ENCODE peak calls at places on chromosomes 4 and X, in six cellular contexts. W is IMR-90, U is trophoblast cell, S is mesenchymal stem cell, Q is H9, P is H1. T is an unnamed sample.

GRCh38 chr4:163492951-163493504 is 1.5 kb upstream of the TMA16 start:
- DNase-seq in S (no peak), W (no peak), U (no peak), Q (no peak), P (no peak), T (no peak)

GRCh38 chr4:88630756-88631155 is 38.5 kb downstream of the HERC3 start:
- DNase-seq in S (peak; percentile 64), Q (no peak), W (peak; percentile 80), U (peak; percentile 61), P (no peak), T (no peak)

GRCh38 chrX:67523932-67524331 is 19.9 kb upstream of the AR start:
- DNase-seq in U (no peak), S (no peak), P (no peak), Q (no peak), W (no peak), T (no peak)

GRCh38 chr4:109302366-109303140 is at the start of gene COL25A1:
- DNase-seq in U (peak; percentile 2), Q (peak; percentile 97), W (peak; percentile 16), S (peak; percentile 88), P (peak; percentile 88), T (peak; percentile 89)

GRCh38 chr4:45033676-45034410 is 307.5 kb upstream of the GNPDA2 start:
- DNase-seq in P (no peak), U (no peak), Q (peak; percentile 27), W (no peak), S (no peak), T (no peak)

GRCh38 chr4:125434136-125434535 is 119.4 kb downstream of the FAT4 start:
- DNase-seq in P (no peak), Q (no peak), U (peak; percentile 1), S (peak; percentile 5), W (peak; percentile 8), T (no peak)

GRCh38 chr4:2647403-2648158 is 108.6 kb downstream of the TNIP2 start:
- DNase-seq in P (no peak), U (no peak), Q (no peak), W (no peak), S (no peak), T (no peak)

GRCh38 chr4:19583827-19584569 is 667.7 kb upstream of the SLIT2 start:
- DNase-seq in P (no peak), U (peak; percentile 3), S (no peak), W (no peak), Q (no peak), T (no peak)

GRCh38 chrX:72351606-72352338 is 46.1 kb upstream of the CITED1 start:
- DNase-seq in S (no peak), P (no peak), Q (no peak), W (no peak), U (no peak), T (no peak)

GRCh38 chr4:156723951-156724668 is 247.5 kb downstream of the PDGFC start:
- DNase-seq in P (no peak), Q (no peak), U (no peak), W (no peak), S (no peak), T (no peak)

GRCh38 chr4:153222790-153223417 is 18.7 kb downstream of the TRIM2 start:
- DNase-seq in U (peak; percentile 58), Q (peak; percentile 56), P (no peak), S (peak; percentile 70), W (peak; percentile 41), T (no peak)

GRCh38 chr4:118280501-118281218 is 72.1 kb downstream of the PRSS12 start:
- DNase-seq in P (no peak), Q (peak; percentile 54), U (peak; percentile 70), W (peak; percentile 85), S (peak; percentile 73), T (peak; percentile 40)

GRCh38 chr4:5932021-5932553 is 39.2 kb upstream of the CRMP1 start:
- DNase-seq in S (no peak), Q (no peak), U (no peak), P (no peak), W (no peak), T (no peak)

GRCh38 chrX:136525738-136526606 is 6.0 kb upstream of the VGLL1 start:
- DNase-seq in W (peak; percentile 85), P (no peak), Q (no peak), U (no peak), S (peak; percentile 62), T (no peak)

GRCh38 chrX:40663880-40664630 is 16.7 kb upstream of the CXorf38 start:
- DNase-seq in U (peak; percentile 48), W (peak; percentile 33), Q (peak; percentile 75), P (no peak), S (peak; percentile 29), T (no peak)

GRCh38 chrX:27680726-27681125 is 90.6 kb downstream of the DCAF8L2 start:
- DNase-seq in Q (no peak), U (no peak), W (peak; percentile 56), S (peak; percentile 0), P (no peak), T (no peak)

GRCh38 chr4:77022581-77023133 is 53.1 kb downstream of the CCNI start:
- DNase-seq in W (peak; percentile 81), Q (peak; percentile 87), U (peak; percentile 64), S (peak; percentile 74), P (peak; percentile 27), T (peak; percentile 62)

GRCh38 chrX:136166221-136166855 is 19.0 kb downstream of the FHL1 start:
- DNase-seq in W (peak; percentile 55), P (no peak), S (peak; percentile 64), U (peak; percentile 72), Q (no peak), T (no peak)

GRCh38 chr4:153481474-153481873 is 15.3 kb downstream of the TMEM131L start:
- DNase-seq in W (no peak), Q (no peak), S (no peak), P (no peak), U (no peak), T (no peak)

DNA sequence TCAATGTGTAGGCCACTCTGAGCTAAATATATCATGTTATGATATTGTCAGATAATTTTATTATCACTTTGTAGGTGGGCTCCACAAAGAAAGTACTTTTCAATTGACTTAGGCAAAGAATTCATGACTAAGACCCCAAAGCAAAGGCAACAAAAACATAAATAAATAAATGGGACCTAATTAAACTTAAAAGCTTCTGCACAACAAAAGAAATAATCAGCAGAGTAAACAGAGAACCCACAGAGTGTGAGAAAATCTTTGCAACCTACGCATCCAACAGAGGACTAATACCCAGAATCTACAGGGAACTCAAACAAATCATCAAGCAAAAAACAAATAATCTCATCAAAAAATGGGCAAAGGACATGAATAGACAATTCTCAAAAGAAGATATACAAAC is 15.2 kb upstream of the PDLIM5 start:
- DNase-seq in P (no peak), Q (no peak), W (no peak), S (no peak), U (no peak), T (no peak)
- H4K91ac ChIP-seq in P (no peak overlapping the region), Q (no peak overlapping the region), W (no peak overlapping the region), S (no peak overlapping the region), U (no peak overlapping the region), T (no peak overlapping the region)

DNA sequence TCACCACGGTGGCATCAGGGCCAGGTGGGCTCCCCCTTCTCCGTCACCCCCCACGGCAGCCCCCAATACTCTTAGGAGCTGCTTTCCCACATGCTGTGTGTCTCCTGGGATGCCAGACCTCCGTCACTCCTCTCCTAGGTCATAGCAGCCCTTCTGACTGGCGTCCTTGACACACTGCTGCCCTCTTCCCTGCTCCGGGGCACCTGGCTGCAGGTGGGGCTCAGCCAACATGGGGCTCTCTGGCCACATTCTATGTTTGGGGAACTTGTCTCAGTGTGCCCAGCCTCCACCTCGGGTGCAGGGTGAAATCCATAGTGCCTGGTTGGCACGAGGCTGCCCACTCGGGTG is 13.8 kb downstream of the TMEM175 start:
- DNase-seq in Q (no peak), P (no peak), U (no peak), W (no peak), S (no peak), T (no peak)
- H4K91ac ChIP-seq in Q (no peak overlapping the region), P (no peak overlapping the region), U (no peak overlapping the region), W (no peak overlapping the region), S (peak overlapping the region; percentile 46), T (no peak overlapping the region)

GRCh38 chr4:25215506-25215905 is 18.3 kb upstream of the PI4K2B start:
- DNase-seq in P (no peak), S (no peak), Q (peak; percentile 39), W (no peak), U (no peak), T (no peak)
- H4K91ac ChIP-seq in P (no peak overlapping the region), S (no peak overlapping the region), Q (no peak overlapping the region), W (no peak overlapping the region), U (no peak overlapping the region), T (no peak overlapping the region)

DNA sequence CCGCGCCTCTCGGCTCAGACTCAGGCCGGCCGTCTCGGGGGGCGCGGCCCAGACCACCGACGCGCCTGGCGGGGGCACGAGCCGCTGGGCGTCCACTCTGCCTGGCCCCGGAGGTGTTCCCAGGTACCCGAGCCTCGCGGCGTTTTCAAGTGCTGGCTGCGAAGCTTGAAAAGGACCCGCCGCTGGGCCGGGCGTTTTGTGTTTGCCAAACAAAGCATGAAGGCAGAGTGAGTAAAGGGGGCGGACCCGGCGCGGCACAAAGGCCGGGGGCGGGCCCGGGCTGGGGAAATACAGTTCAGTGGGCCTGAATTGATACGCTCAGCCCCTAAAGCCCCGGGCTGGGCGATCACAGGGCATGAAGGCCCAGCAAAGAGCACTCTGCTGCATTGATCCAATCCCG is 65.4 kb downstream of the SOX3 start:
- DNase-seq in U (no peak), W (no peak), Q (peak; percentile 84), S (peak; percentile 0), P (peak; percentile 47), T (peak; percentile 76)
- H4K91ac ChIP-seq in U (peak overlapping the region; percentile 55), W (no peak overlapping the region), Q (no peak overlapping the region), S (no peak overlapping the region), P (no peak overlapping the region), T (no peak overlapping the region)

GRCh38 chrX:120512222-120512621 is 43.1 kb upstream of the LAMP2 start:
- DNase-seq in Q (no peak), P (no peak), U (no peak), W (no peak), S (no peak), T (no peak)
- H4K91ac ChIP-seq in Q (no peak overlapping the region), P (no peak overlapping the region), U (no peak overlapping the region), W (no peak overlapping the region), S (no peak overlapping the region), T (no peak overlapping the region)

DNA sequence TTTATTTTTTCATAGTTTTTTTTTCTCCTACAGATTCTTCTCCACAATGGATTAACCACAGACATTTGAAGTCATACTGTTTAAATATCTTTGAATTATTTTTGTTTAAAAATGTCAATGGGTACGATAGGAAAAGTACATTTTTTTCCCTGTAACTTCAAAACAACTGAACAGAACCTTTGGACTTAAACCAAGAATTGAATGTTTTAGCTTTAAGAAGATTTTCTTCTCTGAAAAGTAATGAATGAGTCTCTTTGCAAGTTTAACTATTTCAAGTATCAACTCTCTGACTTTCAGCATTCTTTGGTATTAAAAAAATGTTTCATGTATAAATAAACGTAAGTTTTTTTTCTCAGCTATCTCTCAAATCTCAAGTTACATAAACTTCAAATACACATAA is 364.3 kb downstream of the FBXO8 start:
- DNase-seq in Q (no peak), S (peak; percentile 15), U (no peak), P (no peak), W (peak; percentile 55), T (no peak)
- H4K91ac ChIP-seq in Q (no peak overlapping the region), S (no peak overlapping the region), U (no peak overlapping the region), P (no peak overlapping the region), W (no peak overlapping the region), T (no peak overlapping the region)

GRCh38 chr4:172225457-172225856 is 412.3 kb downstream of the GALNTL6 start:
- DNase-seq in S (no peak), Q (no peak), U (no peak), W (no peak), P (no peak), T (no peak)
- H4K91ac ChIP-seq in S (no peak overlapping the region), Q (no peak overlapping the region), U (no peak overlapping the region), W (no peak overlapping the region), P (no peak overlapping the region), T (no peak overlapping the region)

GRCh38 chr4:135731681-135732080 is 1530.1 kb upstream of the PABPC4L start:
- DNase-seq in W (no peak), P (no peak), U (no peak), S (no peak), Q (no peak), T (no peak)
- H4K91ac ChIP-seq in W (no peak overlapping the region), P (no peak overlapping the region), U (no peak overlapping the region), S (no peak overlapping the region), Q (no peak overlapping the region), T (no peak overlapping the region)